ENCODE peak calls at places on chromosome 4, in five cellular contexts. A is central memory CD4-positive, alpha-beta T cell; C is EL; Q is activated T-cell treated with anti-CD3 and anti-CD28 coated beads, Interleukin-2, amount 50 U/mL, for 4 hours; O is T-helper 2 cell. R is an unnamed sample.

GRCh38 chr4:98930311-98930865 is 1.5 kb upstream of the EIF4E start:
- DNase-seq in A (no peak), C (no peak), Q (no peak), O (no peak), R (no peak)

GRCh38 chr4:154928640-154929257 is 147.7 kb downstream of the RBM46 start:
- DNase-seq in A (no peak), C (peak), Q (no peak), O (no peak), R (peak)

GRCh38 chr4:127140306-127140705 is 492.5 kb upstream of the INTU start:
- DNase-seq in A (no peak), C (peak), Q (no peak), O (no peak), R (peak)

GRCh38 chr4:75490155-75490554 is 24.0 kb downstream of the RCHY1 start:
- DNase-seq in A (no peak), C (peak), Q (no peak), O (no peak), R (peak)

GRCh38 chr4:98446499-98447375 is 185.6 kb downstream of the RAP1GDS1 start:
- DNase-seq in A (peak), C (no peak), Q (peak), O (peak), R (peak)

GRCh38 chr4:16029329-16029728 is 54.5 kb downstream of the PROM1 start:
- DNase-seq in A (no peak), C (peak), Q (no peak), O (no peak), R (peak)

GRCh38 chr4:64166365-64166764 is 242.9 kb downstream of the TECRL start:
- DNase-seq in A (no peak), C (no peak), Q (no peak), O (no peak), R (no peak)

GRCh38 chr4:41133619-41134018 is 80.7 kb downstream of the APBB2 start:
- DNase-seq in A (no peak), C (no peak), Q (no peak), O (no peak), R (no peak)

GRCh38 chr4:71344067-71344466 is 5.2 kb downstream of the SLC4A4 start:
- DNase-seq in A (no peak), C (no peak), Q (no peak), O (no peak), R (no peak)

GRCh38 chr4:13815231-13815630 is 187.7 kb upstream of the BOD1L1 start:
- DNase-seq in A (no peak), C (no peak), Q (no peak), O (no peak), R (no peak)

GRCh38 chr4:53937918-53938317 is 126.5 kb downstream of the CHIC2 start:
- DNase-seq in A (no peak), C (peak), Q (no peak), O (no peak), R (peak)

GRCh38 chr4:15479913-15480185 is 10.2 kb downstream of the CC2D2A start:
- DNase-seq in A (no peak), C (peak), Q (no peak), O (no peak), R (peak)

GRCh38 chr4:73309211-73309610 is 50.6 kb upstream of the ANKRD17 start:
- DNase-seq in A (no peak), C (peak), Q (no peak), O (no peak), R (peak)

GRCh38 chr4:119044919-119045318 is 90.7 kb upstream of the MYOZ2 start:
- DNase-seq in A (no peak), C (no peak), Q (no peak), O (no peak), R (no peak)

GRCh38 chr4:128981377-128981776 is 112.0 kb downstream of the SCLT1 start:
- DNase-seq in A (no peak), C (no peak), Q (no peak), O (no peak), R (no peak)

GRCh38 chr4:25552580-25553271 is 102.9 kb upstream of the SLC34A2 start:
- DNase-seq in A (no peak), C (no peak), Q (no peak), O (no peak), R (peak)

GRCh38 chr4:181860157-181860556 is 383.0 kb upstream of the TENM3 start:
- DNase-seq in A (no peak), C (peak), Q (no peak), O (no peak), R (peak)

GRCh38 chr4:786861-787300 is 39.0 kb downstream of the CPLX1 start:
- DNase-seq in A (no peak), C (no peak), Q (no peak), O (no peak), R (no peak)

GRCh38 chr4:74671074-74671698 is 123.1 kb downstream of the BTC start:
- DNase-seq in A (peak), C (peak), Q (peak), O (no peak), R (peak)

GRCh38 chr4:127781303-127782024 is 658 bp upstream of the HSPA4L start:
- DNase-seq in A (peak), C (no peak), Q (no peak), O (no peak), R (peak)

GRCh38 chr4:119858176-119858575 is 208.5 kb downstream of the MAD2L1 start:
- DNase-seq in A (no peak), C (peak), Q (no peak), O (no peak), R (peak)

GRCh38 chr4:129839687-129840086 is 743.7 kb downstream of the C4orf33 start:
- DNase-seq in A (no peak), C (peak), Q (no peak), O (no peak), R (no peak)

GRCh38 chr4:72919937-72920336 is 149.6 kb downstream of the COX18 start:
- DNase-seq in A (no peak), C (no peak), Q (no peak), O (no peak), R (no peak)

GRCh38 chr4:38174811-38175210 is 214.6 kb downstream of the PTTG2 start:
- DNase-seq in A (no peak), C (no peak), Q (no peak), O (no peak), R (no peak)